ENCODE peak calls at places on chromosomes 1 and 21, in six cellular contexts. F, M, R, Z, E and O are unnamed samples.

GRCh38 chr1:58031416-58031815 is 515.1 kb downstream of the OMA1 start:
- DNase-seq in F (no peak), M (no peak), R (no peak), Z (no peak), E (no peak), O (no peak)

GRCh38 chr1:18417317-18418269 is 63.1 kb upstream of the KLHDC7A start:
- DNase-seq in F (no peak), M (no peak), R (no peak), Z (no peak), E (no peak), O (no peak)

GRCh38 chr1:226360106-226360746 is 47.7 kb downstream of the PARP1 start:
- DNase-seq in F (no peak), M (no peak), R (no peak), Z (no peak), E (no peak), O (no peak)

GRCh38 chr1:197799271-197799670 is 24.0 kb upstream of the DENND1B start:
- DNase-seq in F (no peak), M (no peak), R (peak; percentile 32), Z (no peak), E (no peak), O (no peak)

GRCh38 chr1:246181244-246181643 is 325.8 kb downstream of the SMYD3 start:
- DNase-seq in F (no peak), M (no peak), R (no peak), Z (no peak), E (no peak), O (no peak)

GRCh38 chr1:209391792-209392191 is 191.7 kb upstream of the CAMK1G start:
- DNase-seq in F (no peak), M (no peak), R (no peak), Z (no peak), E (no peak), O (no peak)

GRCh38 chr1:94538243-94538827 is 3.2 kb downstream of the F3 start:
- DNase-seq in F (no peak), M (no peak), R (no peak), Z (no peak), E (no peak), O (no peak)

GRCh38 chr21:32367158-32367557 is 25.7 kb downstream of the URB1 start:
- DNase-seq in F (no peak), M (no peak), R (no peak), Z (no peak), E (no peak), O (no peak)

GRCh38 chr21:25039461-25040380 is 567.6 kb downstream of the MRPL39 start:
- DNase-seq in F (no peak), M (no peak), R (no peak), Z (no peak), E (no peak), O (no peak)

GRCh38 chr1:151325646-151326429 is 1.4 kb downstream of the PI4KB start:
- DNase-seq in F (no peak), M (no peak), R (no peak), Z (no peak), E (no peak), O (no peak)